ENCODE peak calls at places on chromosomes 3 and 15, in eight cellular contexts. J, Y, Z, M, C, D, O and A are unnamed samples.

GRCh38 chr3:16741890-16742289 is 136.7 kb upstream of the DAZL start:
- DNase-seq in J (peak; percentile 54), Y (no peak), Z (no peak), M (no peak), C (peak; percentile 66), D (no peak), O (no peak), A (no peak)

GRCh38 chr3:33578325-33579180 is 138.3 kb upstream of the UBP1 start:
- DNase-seq in J (no peak), Y (peak; percentile 12), Z (no peak), M (no peak), C (peak; percentile 85), D (no peak), O (no peak), A (no peak)

GRCh38 chr15:52563499-52564060 is 5.2 kb downstream of the ARPP19 start:
- DNase-seq in J (no peak), Y (no peak), Z (no peak), M (no peak), C (no peak), D (no peak), O (no peak), A (no peak)

GRCh38 chr15:87591042-87591441 is 665.5 kb downstream of the NTRK3 start:
- DNase-seq in J (no peak), Y (no peak), Z (no peak), M (no peak), C (no peak), D (no peak), O (no peak), A (no peak)

GRCh38 chr3:23859839-23860382 is 54.2 kb downstream of the UBE2E1 start:
- DNase-seq in J (no peak), Y (no peak), Z (no peak), M (no peak), C (no peak), D (no peak), O (no peak), A (no peak)

GRCh38 chr3:34364345-34364744 is 565.9 kb downstream of the PDCD6IP start:
- DNase-seq in J (no peak), Y (no peak), Z (no peak), M (no peak), C (peak; percentile 0), D (no peak), O (no peak), A (no peak)

GRCh38 chr3:81462921-81463320 is 298.5 kb downstream of the GBE1 start:
- DNase-seq in J (no peak), Y (peak; percentile 15), Z (no peak), M (no peak), C (no peak), D (no peak), O (no peak), A (peak; percentile 39)

GRCh38 chr3:157239082-157239704 is 79.2 kb upstream of the CCNL1 start:
- DNase-seq in J (peak; percentile 57), Y (peak; percentile 82), Z (peak; percentile 70), M (peak; percentile 20), C (peak; percentile 76), D (peak; percentile 84), O (no peak), A (peak; percentile 38)

GRCh38 chr15:68582236-68582635 is 3.4 kb downstream of the CORO2B start:
- DNase-seq in J (no peak), Y (no peak), Z (no peak), M (no peak), C (no peak), D (no peak), O (no peak), A (no peak)

GRCh38 chr3:150238995-150239612 is 169.0 kb upstream of the TSC22D2 start:
- DNase-seq in J (no peak), Y (peak; percentile 69), Z (no peak), M (no peak), C (peak; percentile 45), D (no peak), O (peak; percentile 51), A (peak; percentile 30)

GRCh38 chr3:17982211-17982880 is 239.9 kb upstream of the TBC1D5 start:
- DNase-seq in J (no peak), Y (no peak), Z (no peak), M (no peak), C (no peak), D (no peak), O (no peak), A (no peak)

GRCh38 chr3:54989023-54989380 is 61.1 kb upstream of the LRTM1 start:
- DNase-seq in J (no peak), Y (no peak), Z (no peak), M (no peak), C (no peak), D (no peak), O (no peak), A (no peak)